ENCODE peak calls at places on chromosome 7, in four cellular contexts. One of them, this sample, is unnamed.
A peak's percentile ranks its signal among the peaks of the same experiment; 100 is the strongest.

GRCh38 chr7:75842836-75843446 is 29.3 kb upstream of the CCL24 start:
- DNase-seq in tibial nerve: no peak
- DNase-seq in heart right ventricle: no peak
- DNase-seq in ovary: peak; percentile 41
- DNase-seq in this sample: no peak

GRCh38 chr7:155889636-155890508 is 77.6 kb upstream of the SHH start:
- DNase-seq in tibial nerve: no peak
- DNase-seq in heart right ventricle: no peak
- DNase-seq in ovary: peak; percentile 41
- DNase-seq in this sample: no peak

GRCh38 chr7:128281605-128282380 is 40.7 kb downstream of the LEP start:
- DNase-seq in tibial nerve: no peak
- DNase-seq in heart right ventricle: no peak
- DNase-seq in ovary: no peak
- DNase-seq in this sample: peak; percentile 58

GRCh38 chr7:131591674-131592328 is 35.4 kb upstream of the PODXL start:
- DNase-seq in tibial nerve: no peak
- DNase-seq in heart right ventricle: no peak
- DNase-seq in ovary: no peak
- DNase-seq in this sample: no peak

GRCh38 chr7:134368851-134369533 is 52.3 kb upstream of the SLC35B4 start:
- DNase-seq in tibial nerve: no peak
- DNase-seq in heart right ventricle: no peak
- DNase-seq in ovary: no peak
- DNase-seq in this sample: no peak

GRCh38 chr7:4066206-4066605 is 615.9 kb upstream of the FOXK1 start:
- DNase-seq in tibial nerve: no peak
- DNase-seq in heart right ventricle: no peak
- DNase-seq in ovary: no peak
- DNase-seq in this sample: peak; percentile 62

GRCh38 chr7:10940748-10941358 is 32.8 kb upstream of the PHF14 start:
- DNase-seq in tibial nerve: no peak
- DNase-seq in heart right ventricle: no peak
- DNase-seq in ovary: no peak
- DNase-seq in this sample: no peak

GRCh38 chr7:101108330-101108857 is 18.5 kb upstream of the SERPINE1 start:
- DNase-seq in tibial nerve: no peak
- DNase-seq in heart right ventricle: peak; percentile 64
- DNase-seq in ovary: peak; percentile 81
- DNase-seq in this sample: no peak

GRCh38 chr7:17299477-17299991 is 1.1 kb downstream of the AHR start:
- DNase-seq in tibial nerve: no peak
- DNase-seq in heart right ventricle: no peak
- DNase-seq in ovary: no peak
- DNase-seq in this sample: no peak

GRCh38 chr7:37081436-37081835 is 357.1 kb upstream of the AOAH start:
- DNase-seq in tibial nerve: no peak
- DNase-seq in heart right ventricle: peak; percentile 23
- DNase-seq in ovary: peak; percentile 39
- DNase-seq in this sample: no peak

GRCh38 chr7:44151679-44152355 is 10.7 kb upstream of the MYL7 start:
- DNase-seq in tibial nerve: no peak
- DNase-seq in heart right ventricle: no peak
- DNase-seq in ovary: no peak
- DNase-seq in this sample: no peak

GRCh38 chr7:27151945-27152815 is at the start of gene HOXA3:
- DNase-seq in tibial nerve: no peak
- DNase-seq in heart right ventricle: no peak
- DNase-seq in ovary: peak; percentile 35
- DNase-seq in this sample: no peak

GRCh38 chr7:129804301-129805085 is 148.3 kb downstream of the UBE2H start:
- DNase-seq in tibial nerve: no peak
- DNase-seq in heart right ventricle: no peak
- DNase-seq in ovary: no peak
- DNase-seq in this sample: no peak

GRCh38 chr7:33550363-33550762 is 355.0 kb upstream of the BMPER start:
- DNase-seq in tibial nerve: no peak
- DNase-seq in heart right ventricle: no peak
- DNase-seq in ovary: no peak
- DNase-seq in this sample: no peak

GRCh38 chr7:55366461-55367138 is 1.5 kb downstream of the LANCL2 start:
- DNase-seq in tibial nerve: no peak
- DNase-seq in heart right ventricle: no peak
- DNase-seq in ovary: no peak
- DNase-seq in this sample: no peak

GRCh38 chr7:3063016-3063753 is 19.5 kb upstream of the CARD11 start:
- DNase-seq in tibial nerve: no peak
- DNase-seq in heart right ventricle: no peak
- DNase-seq in ovary: no peak
- DNase-seq in this sample: no peak

GRCh38 chr7:84865560-84865959 is 321.3 kb downstream of the SEMA3D start:
- DNase-seq in tibial nerve: no peak
- DNase-seq in heart right ventricle: no peak
- DNase-seq in ovary: no peak
- DNase-seq in this sample: no peak

GRCh38 chr7:36272567-36273269 is 116.9 kb upstream of the ANLN start:
- DNase-seq in tibial nerve: no peak
- DNase-seq in heart right ventricle: no peak
- DNase-seq in ovary: no peak
- DNase-seq in this sample: peak; percentile 65

GRCh38 chr7:32061346-32061745 is 8.9 kb downstream of the PDE1C start:
- DNase-seq in tibial nerve: no peak
- DNase-seq in heart right ventricle: peak; percentile 18
- DNase-seq in ovary: no peak
- DNase-seq in this sample: no peak

GRCh38 chr7:55132890-55133551 is 114.2 kb downstream of the EGFR start:
- DNase-seq in tibial nerve: peak; percentile 61
- DNase-seq in heart right ventricle: no peak
- DNase-seq in ovary: no peak
- DNase-seq in this sample: peak; percentile 95

GRCh38 chr7:1530946-1531262 is 402 bp downstream of the MAFK start:
- DNase-seq in tibial nerve: no peak
- DNase-seq in heart right ventricle: no peak
- DNase-seq in ovary: no peak
- DNase-seq in this sample: no peak
- H3K4me3 ChIP-seq in tibial nerve: peak overlapping the region; percentile 58
- H3K4me3 ChIP-seq in heart right ventricle: peak overlapping the region; percentile 60
- H3K4me3 ChIP-seq in ovary: peak overlapping the region; percentile 51
- H3K4me3 ChIP-seq in this sample: peak overlapping the region; percentile 95

GRCh38 chr7:157775021-157775559 is 438.3 kb downstream of the DNAJB6 start:
- DNase-seq in tibial nerve: no peak
- DNase-seq in heart right ventricle: no peak
- DNase-seq in ovary: no peak
- DNase-seq in this sample: no peak
- H3K9me3 ChIP-seq in tibial nerve: peaks cover 33% of the 10 kb centered on the region
- H3K9me3 ChIP-seq in heart right ventricle: no peaks in the 10 kb centered on the region
- H3K9me3 ChIP-seq in ovary: no peaks in the 10 kb centered on the region
- H3K9me3 ChIP-seq in this sample: no peaks in the 10 kb centered on the region

GRCh38 chr7:111953611-111954010 is 252.6 kb downstream of the DOCK4 start:
- DNase-seq in tibial nerve: no peak
- DNase-seq in heart right ventricle: no peak
- DNase-seq in ovary: no peak
- DNase-seq in this sample: no peak
- TF ChIP-seq CTCF in tibial nerve: no peak
- TF ChIP-seq CTCF in heart right ventricle: peak; percentile 42
- TF ChIP-seq CTCF in ovary: no peak
- TF ChIP-seq CTCF in this sample: no peak

GRCh38 chr7:151126500-151127137 is 40.3 kb downstream of the AGAP3 start:
- DNase-seq in tibial nerve: no peak
- DNase-seq in heart right ventricle: no peak
- DNase-seq in ovary: no peak
- DNase-seq in this sample: no peak
- H3K4me3 ChIP-seq in tibial nerve: no peak overlapping the region
- H3K4me3 ChIP-seq in heart right ventricle: no peak overlapping the region
- H3K4me3 ChIP-seq in ovary: no peak overlapping the region
- H3K4me3 ChIP-seq in this sample: no peak overlapping the region

DNA sequence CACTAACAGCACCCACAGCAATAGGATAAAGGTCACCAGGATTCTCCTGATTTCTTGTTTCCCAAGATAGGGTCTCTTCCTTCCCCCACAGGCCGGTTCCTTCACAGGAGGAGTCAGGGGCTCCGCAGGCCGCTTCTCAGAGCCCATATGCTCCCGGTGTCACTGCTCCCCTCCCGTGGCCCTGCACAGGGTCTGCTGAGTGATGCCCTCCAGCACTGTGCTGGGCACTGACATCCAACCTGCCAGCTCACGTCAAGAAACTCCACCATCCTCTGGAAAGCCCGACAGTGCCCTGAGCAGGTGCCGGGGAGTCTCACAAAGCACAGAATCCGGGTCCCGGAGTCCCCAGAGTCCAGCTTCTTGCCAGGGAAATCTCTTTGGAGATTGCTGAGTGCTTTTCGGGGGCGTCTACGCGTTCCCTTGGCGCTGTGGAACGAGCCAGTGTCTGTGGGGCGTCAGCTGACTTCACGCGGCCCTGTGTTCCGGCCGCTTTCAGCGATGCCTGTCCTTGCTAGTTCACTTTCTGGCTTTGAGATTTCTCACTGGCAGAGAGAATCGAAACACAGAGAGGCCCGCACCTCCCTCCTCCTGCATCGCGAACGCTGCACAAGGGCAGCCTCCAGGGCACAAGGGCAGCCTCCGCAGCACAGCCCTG is 567.5 kb downstream of the DNAJB6 start:
- DNase-seq in tibial nerve: no peak
- DNase-seq in heart right ventricle: no peak
- DNase-seq in ovary: no peak
- DNase-seq in this sample: no peak
- H3K9me3 ChIP-seq in tibial nerve: peaks cover 8% of the 10 kb centered on the region
- H3K9me3 ChIP-seq in heart right ventricle: no peaks in the 10 kb centered on the region
- H3K9me3 ChIP-seq in ovary: no peaks in the 10 kb centered on the region
- H3K9me3 ChIP-seq in this sample: no peaks in the 10 kb centered on the region

GRCh38 chr7:98922392-98923107 is 44.2 kb downstream of the TRRAP start:
- DNase-seq in tibial nerve: peak; percentile 40
- DNase-seq in heart right ventricle: no peak
- DNase-seq in ovary: peak; percentile 73
- DNase-seq in this sample: no peak
- TF ChIP-seq CTCF in tibial nerve: no peak
- TF ChIP-seq CTCF in heart right ventricle: peak; percentile 14
- TF ChIP-seq CTCF in ovary: no peak
- TF ChIP-seq CTCF in this sample: no peak